ENCODE peak calls at places on chromosomes 13 and 19, in nine cellular contexts. T is cardiac muscle cell, C is PC-9, L is gastrocnemius medialis, X is uterus, H is type B pancreatic cell, P is endothelial cell, N is BE2C, V is AG09309. D is an unnamed sample.

GRCh38 chr13:30877335-30877734 is 28.7 kb upstream of the MEDAG start:
- DNase-seq in T (no peak), C (no peak), L (no peak), X (no peak), H (no peak), P (no peak), N (no peak), V (no peak), D (no peak)

GRCh38 chr19:21947775-21948174 is 63.0 kb downstream of the ZNF208 start:
- DNase-seq in T (peak; percentile 0), C (no peak), L (no peak), X (no peak), H (no peak), P (no peak), N (no peak), V (no peak), D (no peak)

GRCh38 chr19:47598407-47599349 is 10.3 kb upstream of the BICRA start:
- DNase-seq in T (peak; percentile 67), C (peak; percentile 78), L (peak; percentile 69), X (peak; percentile 87), H (no peak), P (no peak), N (no peak), V (peak; percentile 94), D (no peak)

GRCh38 chr19:49097453-49098288 is 12.4 kb downstream of the SNRNP70 start:
- DNase-seq in T (peak; percentile 76), C (peak; percentile 75), L (peak; percentile 80), X (peak; percentile 71), H (no peak), P (peak; percentile 84), N (peak; percentile 77), V (no peak), D (peak; percentile 69)

GRCh38 chr13:99743079-99743478 is 228.5 kb downstream of the ZIC5 start:
- DNase-seq in T (no peak), C (no peak), L (no peak), X (no peak), H (no peak), P (no peak), N (no peak), V (no peak), D (no peak)

GRCh38 chr19:3710265-3710812 is 2.2 kb downstream of the TJP3 start:
- DNase-seq in T (peak; percentile 40), C (peak; percentile 91), L (peak; percentile 58), X (peak; percentile 40), H (no peak), P (no peak), N (no peak), V (no peak), D (peak; percentile 92)

GRCh38 chr13:27338816-27339215 is 68.2 kb downstream of the RASL11A start:
- DNase-seq in T (peak; percentile 25), C (no peak), L (no peak), X (no peak), H (no peak), P (peak; percentile 38), N (peak; percentile 23), V (no peak), D (no peak)

GRCh38 chr13:36918246-36919060 is 1.6 kb downstream of the SMAD9 start:
- DNase-seq in T (peak; percentile 44), C (no peak), L (no peak), X (no peak), H (no peak), P (no peak), N (no peak), V (no peak), D (no peak)

GRCh38 chr13:114089751-114090400 is 42.5 kb downstream of the RASA3 start:
- DNase-seq in T (no peak), C (no peak), L (no peak), X (no peak), H (no peak), P (no peak), N (no peak), V (no peak), D (no peak)

GRCh38 chr19:43784981-43785808 is 4.4 kb upstream of the KCNN4 start:
- DNase-seq in T (peak; percentile 75), C (peak; percentile 86), L (no peak), X (no peak), H (no peak), P (peak; percentile 68), N (peak; percentile 63), V (no peak), D (peak; percentile 27)

GRCh38 chr13:37681295-37682032 is 82.9 kb upstream of the POSTN start:
- DNase-seq in T (no peak), C (no peak), L (no peak), X (no peak), H (no peak), P (no peak), N (no peak), V (peak; percentile 76), D (no peak)

GRCh38 chr13:19791953-19792537 is 9.3 kb upstream of the PSPC1 start:
- DNase-seq in T (no peak), C (no peak), L (no peak), X (no peak), H (no peak), P (no peak), N (no peak), V (no peak), D (no peak)

GRCh38 chr13:109494955-109495354 is 291.4 kb downstream of the IRS2 start:
- DNase-seq in T (no peak), C (no peak), L (no peak), X (no peak), H (no peak), P (no peak), N (no peak), V (peak; percentile 37), D (peak; percentile 52)

GRCh38 chr13:109497917-109498316 is 288.5 kb downstream of the IRS2 start:
- DNase-seq in T (no peak), C (no peak), L (no peak), X (no peak), H (no peak), P (no peak), N (no peak), V (no peak), D (no peak)

GRCh38 chr13:109496216-109496615 is 290.2 kb downstream of the IRS2 start:
- DNase-seq in T (no peak), C (no peak), L (no peak), X (no peak), H (no peak), P (no peak), N (no peak), V (no peak), D (no peak)

GRCh38 chr13:109500146-109500773 is 286.1 kb downstream of the IRS2 start:
- DNase-seq in T (peak; percentile 6), C (no peak), L (no peak), X (no peak), H (no peak), P (peak; percentile 37), N (peak; percentile 64), V (no peak), D (no peak)
- TF ChIP-seq CTCF in T (no peak), C (no peak), L (no peak), X (no peak), H (peak; percentile 37), P (no peak), N (peak; percentile 62), V (no peak), D (no peak)

DNA sequence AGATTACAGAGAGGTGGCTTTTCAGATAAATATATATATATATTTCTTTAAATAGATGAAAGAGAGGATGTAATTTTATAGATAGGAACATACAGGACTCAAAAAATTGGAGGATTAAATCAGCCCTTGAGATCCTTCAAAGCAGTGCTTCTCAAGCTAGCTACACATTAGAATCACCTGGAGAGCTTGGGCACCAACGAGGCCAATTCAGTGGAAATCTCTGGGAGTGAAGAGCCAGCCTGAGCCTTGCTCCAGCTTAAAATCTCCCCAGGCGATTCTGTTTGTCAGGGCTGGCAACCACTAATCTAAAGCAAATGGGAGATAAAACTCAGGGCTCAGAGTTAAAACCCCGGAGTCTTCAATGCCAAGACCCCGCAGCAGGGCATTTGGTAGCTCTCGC is 15.0 kb upstream of the CLN5 start:
- DNase-seq in T (no peak), C (no peak), L (no peak), X (no peak), H (no peak), P (no peak), N (no peak), V (no peak), D (no peak)
- TF ChIP-seq CTCF in T (no peak), C (no peak), L (no peak), X (no peak), H (no peak), P (no peak), N (no peak), V (no peak), D (no peak)

DNA sequence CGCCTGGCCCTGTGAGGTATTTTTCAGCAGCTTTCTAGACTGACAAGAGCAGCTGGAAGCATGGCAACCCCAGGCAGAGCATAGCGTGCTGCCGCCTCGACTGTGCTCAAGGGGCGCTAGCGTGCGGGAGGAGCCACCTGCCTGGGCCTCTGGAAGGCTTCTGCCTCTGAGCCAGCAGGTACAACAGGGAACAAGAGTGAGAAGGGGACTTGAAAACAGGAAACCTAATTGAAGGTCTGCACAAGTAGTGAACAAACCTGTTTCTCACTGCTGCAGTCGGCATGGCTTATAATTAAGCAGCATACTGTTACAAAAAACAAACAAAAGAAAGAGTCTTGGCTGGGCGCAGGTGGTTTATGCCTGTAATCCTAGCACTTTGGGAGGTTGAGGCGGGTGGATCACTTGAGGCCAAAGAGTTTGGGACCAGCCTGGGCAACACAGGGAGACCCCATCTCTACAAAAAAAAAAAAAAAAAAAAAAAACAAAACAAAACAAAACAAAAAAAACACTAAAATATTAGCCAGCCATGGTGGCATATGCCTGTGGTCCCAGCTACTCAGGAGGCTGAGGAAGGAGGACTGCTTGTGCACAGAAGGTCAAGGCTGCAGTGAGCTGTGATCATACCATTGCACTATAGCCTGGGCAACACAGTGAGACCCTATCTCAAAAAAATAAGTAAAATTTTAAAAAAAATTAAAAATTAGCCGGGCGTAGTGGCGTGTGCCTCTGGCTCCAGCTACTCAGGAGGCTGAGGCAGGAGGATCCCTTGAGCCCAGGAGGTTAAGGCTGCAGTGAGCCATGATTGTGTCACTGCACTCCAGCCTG is 12.6 kb upstream of the GARRE1 start:
- DNase-seq in T (peak; percentile 47), C (peak; percentile 41), L (peak; percentile 63), X (no peak), H (peak; percentile 75), P (peak; percentile 72), N (peak; percentile 37), V (no peak), D (peak; percentile 77)
- TF ChIP-seq CTCF in T (peak; percentile 38), C (peak; percentile 54), L (no peak), X (no peak), H (peak; percentile 68), P (peak; percentile 15), N (peak; percentile 34), V (no peak), D (peak; percentile 70)

DNA sequence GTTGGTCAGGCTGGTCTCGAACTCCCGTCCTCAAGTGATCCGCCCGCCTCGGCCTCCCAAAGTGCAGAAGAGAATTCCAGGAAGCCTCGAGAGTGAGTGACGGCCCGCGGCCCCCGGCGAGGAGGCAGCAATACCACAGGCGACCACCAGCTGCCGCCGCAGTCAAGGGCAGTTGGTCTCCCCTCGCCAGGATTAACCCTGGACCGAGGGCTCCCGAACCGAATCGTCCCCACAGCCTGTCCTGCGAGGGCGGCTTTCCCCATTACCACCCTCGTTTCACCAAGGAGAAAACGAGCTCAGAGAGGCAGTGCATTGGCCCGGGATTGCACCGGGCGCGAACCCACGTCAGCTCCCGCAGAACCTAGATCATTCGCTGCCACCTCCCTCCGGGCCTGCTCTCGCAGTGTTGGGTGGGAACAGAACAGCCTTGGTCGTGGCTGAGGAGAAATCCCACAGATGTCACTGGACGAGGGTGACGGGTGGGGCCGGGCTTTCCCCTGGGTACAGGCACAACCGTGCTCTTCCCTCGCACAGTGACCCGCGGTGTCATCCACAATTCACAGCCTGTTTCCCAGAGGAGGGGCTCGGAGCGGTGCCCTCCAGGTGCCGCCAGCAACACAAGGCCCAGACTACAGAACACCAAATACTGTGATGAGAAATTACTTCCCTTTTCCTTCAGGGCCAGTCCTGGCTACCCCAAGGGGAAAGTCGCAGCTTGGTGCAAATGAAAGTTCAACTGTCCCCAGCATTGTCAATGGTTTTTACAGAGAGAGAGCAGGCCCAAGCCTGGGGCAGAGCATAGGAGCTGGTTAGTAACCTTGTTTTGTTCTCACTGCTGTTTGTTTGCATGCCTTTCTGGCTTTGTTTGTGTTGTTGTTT is 24.8 kb downstream of the C2CD4C start:
- DNase-seq in T (peak; percentile 64), C (no peak), L (no peak), X (no peak), H (no peak), P (peak; percentile 71), N (peak; percentile 69), V (no peak), D (no peak)
- TF ChIP-seq CTCF in T (peak; percentile 22), C (no peak), L (peak; percentile 55), X (peak; percentile 48), H (peak; percentile 81), P (peak; percentile 79), N (peak; percentile 52), V (peak; percentile 23), D (peak; percentile 15)

D was measured in LNCaP clone FGC.